ENCODE peak calls at places on chromosome 4, in six cellular contexts. H is SJSA1, J is hepatocyte, D is ovary, N is endodermal cell, I is left lung. X is an unnamed sample. For H3K27me3 and H3K4me1, the result is how much of the 10 kb centered on the place peaks cover.

GRCh38 chr4:95190751-95191436 is 357.9 kb downstream of the UNC5C start:
- DNase-seq in J (peak), I (no peak), N (peak), H (no peak), D (no peak), X (no peak)

GRCh38 chr4:82428969-82429727 is 1.1 kb downstream of the HNRNPDL start:
- DNase-seq in J (peak), H (peak), D (peak), I (peak), N (peak), X (peak)

GRCh38 chr4:4753643-4754042 is 105.8 kb upstream of the MSX1 start:
- DNase-seq in H (no peak), I (no peak), D (no peak), N (no peak), J (no peak), X (no peak)

GRCh38 chr4:142615324-142615665 is 230.8 kb downstream of the INPP4B start:
- DNase-seq in J (peak), I (no peak), N (no peak), H (peak), D (no peak), X (peak)

GRCh38 chr4:124330045-124330444 is 382.5 kb downstream of the ANKRD50 start:
- DNase-seq in J (no peak), H (no peak), N (no peak), D (no peak), I (no peak), X (no peak)

GRCh38 chr4:133759428-133759827 is 442.2 kb downstream of the PABPC4L start:
- DNase-seq in D (no peak), I (no peak), H (no peak), N (peak), J (no peak), X (peak)

GRCh38 chr4:37977471-37978452 is 17.6 kb downstream of the PTTG2 start:
- DNase-seq in N (peak), D (peak), J (peak), H (peak), I (peak), X (peak)

GRCh38 chr4:24394041-24394440 is 190.3 kb downstream of the DHX15 start:
- DNase-seq in H (no peak), N (no peak), J (no peak), D (no peak), I (no peak), X (no peak)

GRCh38 chr4:165677081-165677480 is 196.0 kb upstream of the TLL1 start:
- DNase-seq in H (no peak), D (no peak), J (no peak), I (no peak), N (no peak), X (no peak)

DNA sequence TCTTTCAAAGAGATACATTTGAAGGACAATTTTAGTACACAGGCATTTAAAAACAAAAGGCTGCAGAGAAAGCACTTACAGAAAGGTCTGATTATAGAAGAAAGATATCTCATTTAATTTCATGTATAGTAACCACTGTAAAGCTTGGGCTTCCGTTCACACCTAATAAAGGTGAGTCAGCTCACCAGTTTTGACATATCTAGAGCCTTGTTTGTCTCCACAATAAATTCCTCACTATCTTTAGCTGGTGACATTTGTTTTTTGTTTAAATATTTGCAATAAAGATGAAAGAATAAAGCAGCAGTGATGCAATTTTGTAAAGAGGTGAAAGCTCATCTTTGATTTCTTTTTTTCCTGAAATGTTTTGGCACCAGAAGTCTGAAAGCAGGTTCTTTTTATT is 1.1 kb upstream of the EPHA5 start:
- DNase-seq in H (no peak), N (no peak), D (no peak), I (no peak), J (no peak), X (no peak)
- H3K4me3 ChIP-seq in H (no peak), N (peak), D (no peak), I (no peak), J (no peak), X (no peak)

DNA sequence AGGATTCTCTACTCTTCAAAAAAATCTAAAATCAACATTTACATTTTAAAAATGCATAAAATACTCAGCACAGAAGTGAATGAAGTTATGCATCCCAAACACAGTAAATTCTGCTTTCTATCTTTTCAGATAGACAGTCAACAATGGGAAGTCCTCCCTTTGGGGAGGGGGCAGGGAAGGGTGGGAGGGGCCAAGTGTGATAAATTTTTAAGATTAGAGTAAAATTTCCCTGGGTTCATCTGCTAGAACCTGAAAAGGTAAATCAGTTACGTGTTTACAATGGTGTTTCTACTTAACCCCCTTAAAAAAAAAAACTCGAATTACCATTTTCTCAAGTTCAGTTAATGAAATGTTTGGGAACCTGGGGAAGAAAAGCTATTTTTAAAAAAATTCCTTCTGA is 9.2 kb downstream of the PITX2 start:
- DNase-seq in H (no peak), N (peak), I (no peak), J (no peak), D (no peak), X (no peak)
- H3K27me3 ChIP-seq in H (under half), N (under half), I (half or more), J (under half), D (under half), X (under half)

GRCh38 chr4:156775803-156776202 is 195.8 kb downstream of the PDGFC start:
- DNase-seq in I (no peak), H (no peak), J (no peak), D (no peak), N (no peak), X (no peak)
- H3K4me1 ChIP-seq in I (under half), H (half or more), J (under half), D (under half), N (under half), X (under half)

GRCh38 chr4:183637461-183637860 is 21.5 kb downstream of the RWDD4 start:
- DNase-seq in J (no peak), D (no peak), I (no peak), N (no peak), H (peak), X (no peak)

GRCh38 chr4:183635333-183635732 is 23.7 kb downstream of the RWDD4 start:
- DNase-seq in I (no peak), D (no peak), H (no peak), N (peak), J (no peak), X (no peak)

GRCh38 chr4:183635737-183636136 is 23.2 kb downstream of the RWDD4 start:
- DNase-seq in N (no peak), D (no peak), J (no peak), I (no peak), H (no peak), X (no peak)

GRCh38 chr4:183636923-183637322 is 22.1 kb downstream of the RWDD4 start:
- DNase-seq in H (no peak), D (no peak), I (no peak), N (no peak), J (no peak), X (no peak)

GRCh38 chr4:183636488-183636887 is 22.5 kb downstream of the RWDD4 start:
- DNase-seq in H (peak), J (peak), D (no peak), N (peak), I (no peak), X (no peak)
- H3K4me3 ChIP-seq in H (peak), J (no peak), D (no peak), N (no peak), I (no peak), X (no peak)

GRCh38 chr4:8705161-8706145 is 112.9 kb downstream of the CPZ start:
- DNase-seq in J (no peak), D (no peak), I (no peak), H (no peak), N (peak), X (no peak)
- H3K27me3 ChIP-seq in J (under half), D (under half), I (half or more), H (under half), N (under half), X (under half)

GRCh38 chr4:83852085-83852451 is 316.2 kb downstream of the GPAT3 start:
- DNase-seq in D (no peak), H (peak), I (no peak), J (no peak), N (no peak), X (no peak)

GRCh38 chr4:83851261-83852084 is 315.6 kb downstream of the GPAT3 start:
- DNase-seq in N (peak), J (peak), I (peak), D (no peak), H (peak), X (peak)

GRCh38 chr4:83855044-83855443 is 319.1 kb downstream of the GPAT3 start:
- DNase-seq in I (no peak), N (no peak), D (no peak), J (peak), H (peak), X (peak)

GRCh38 chr4:83846193-83846830 is 310.4 kb downstream of the GPAT3 start:
- DNase-seq in D (no peak), N (peak), I (no peak), J (no peak), H (no peak), X (peak)

DNA sequence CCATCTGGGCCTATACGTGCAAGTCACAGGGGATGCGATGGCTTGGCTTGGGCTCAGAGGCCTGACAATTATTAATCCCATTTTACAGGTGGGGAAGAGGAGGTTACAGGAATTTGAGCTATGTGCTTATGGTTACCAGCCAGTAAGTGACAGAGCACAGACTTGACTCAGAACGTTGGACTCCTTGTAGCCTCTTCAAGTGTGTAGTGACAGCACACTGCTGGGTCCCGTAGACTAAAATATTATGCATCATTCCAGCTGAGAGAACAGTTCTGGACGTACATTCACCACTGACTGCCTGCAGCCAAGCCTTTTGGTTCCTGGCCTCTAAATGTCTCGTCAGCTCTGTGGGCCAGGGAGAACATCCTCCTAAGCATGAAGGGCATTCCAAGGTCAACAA is 314.5 kb downstream of the GPAT3 start:
- DNase-seq in D (no peak), N (peak), H (peak), I (no peak), J (no peak), X (no peak)
- H3K4me1 ChIP-seq in D (under half), N (under half), H (half or more), I (under half), J (under half), X (under half)

GRCh38 chr4:186201535-186202230 is 10.3 kb downstream of the CYP4V2 start:
- DNase-seq in H (peak), D (no peak), I (no peak), J (peak), N (peak), X (peak)

GRCh38 chr4:186204103-186204559 is 12.8 kb downstream of the CYP4V2 start:
- DNase-seq in H (no peak), J (no peak), I (no peak), N (no peak), D (no peak), X (peak)

GRCh38 chr4:186203391-186203802 is 12.0 kb downstream of the CYP4V2 start:
- DNase-seq in I (no peak), N (no peak), H (no peak), J (peak), D (no peak), X (no peak)

GRCh38 chr4:186202490-186203140 is 11.2 kb downstream of the CYP4V2 start:
- DNase-seq in I (no peak), H (no peak), J (no peak), D (no peak), N (no peak), X (no peak)

GRCh38 chr4:186204611-186205144 is 13.3 kb downstream of the CYP4V2 start:
- DNase-seq in N (no peak), I (peak), J (peak), D (no peak), H (no peak), X (peak)
- H3K4me3 ChIP-seq in N (no peak), I (no peak), J (no peak), D (peak), H (no peak), X (peak)